ENCODE peak calls at places on chromosomes 7 and 10, in six cellular contexts. I, W, C, A, M and Y are unnamed samples.

GRCh38 chr10:120011359-120012132 is 119.0 kb downstream of the SEC23IP start:
- DNase-seq in I (no peak), C (no peak), W (no peak), M (no peak), A (peak; percentile 37), Y (no peak)

GRCh38 chr10:127774771-127775559 is 38.0 kb downstream of the FOXI2 start:
- DNase-seq in I (no peak), M (no peak), A (no peak), W (no peak), C (no peak), Y (no peak)

GRCh38 chr10:111079781-111080180 is 3.0 kb downstream of the ADRA2A start:
- DNase-seq in A (no peak), I (peak; percentile 62), C (no peak), W (no peak), M (no peak), Y (no peak)

GRCh38 chr7:27139335-27140107 is 4.0 kb downstream of the HOXA5 start:
- DNase-seq in C (no peak), I (no peak), M (no peak), A (peak; percentile 33), W (no peak), Y (no peak)

GRCh38 chr10:34249634-34250033 is 565.5 kb downstream of the PARD3 start:
- DNase-seq in M (no peak), A (no peak), C (no peak), I (no peak), W (no peak), Y (no peak)

GRCh38 chr7:157434701-157435100 is 97.9 kb downstream of the DNAJB6 start:
- DNase-seq in A (no peak), W (no peak), C (no peak), I (no peak), M (no peak), Y (no peak)

GRCh38 chr7:129110575-129111376 is 33.7 kb upstream of the TSPAN33 start:
- DNase-seq in I (no peak), A (no peak), W (no peak), M (peak; percentile 36), C (no peak), Y (no peak)

GRCh38 chr7:124550036-124550435 is 215.6 kb downstream of the GPR37 start:
- DNase-seq in A (no peak), M (no peak), C (no peak), I (no peak), W (no peak), Y (no peak)

GRCh38 chr7:102392332-102392731 is 3.8 kb upstream of the PRKRIP1 start:
- DNase-seq in C (no peak), A (no peak), M (no peak), I (no peak), W (no peak), Y (no peak)

GRCh38 chr10:35343739-35344138 is 7.4 kb downstream of the CCNY start:
- DNase-seq in M (no peak), I (no peak), W (no peak), A (no peak), C (no peak), Y (no peak)

GRCh38 chr10:71266147-71266917 is 52.7 kb upstream of the SLC29A3 start:
- DNase-seq in W (no peak), A (peak; percentile 61), I (peak; percentile 74), C (peak; percentile 84), M (peak; percentile 72), Y (no peak)

GRCh38 chr10:96089670-96090462 is 40.2 kb upstream of the ZNF518A start:
- DNase-seq in I (peak; percentile 90), A (peak; percentile 95), W (peak; percentile 85), M (peak; percentile 93), C (peak; percentile 89), Y (peak; percentile 97)

GRCh38 chr10:15518256-15518655 is 147.2 kb upstream of the FAM171A1 start:
- DNase-seq in C (no peak), W (no peak), I (no peak), M (no peak), A (no peak), Y (no peak)

GRCh38 chr10:28906011-28906411 is 228.7 kb downstream of the BAMBI start:
- DNase-seq in M (no peak), I (no peak), W (no peak), A (no peak), C (no peak), Y (no peak)

GRCh38 chr7:129768614-129769399 is 157.3 kb downstream of the NRF1 start:
- DNase-seq in A (no peak), C (no peak), M (no peak), I (no peak), W (no peak), Y (no peak)

GRCh38 chr7:158494162-158494586 is 93.4 kb downstream of the PTPRN2 start:
- DNase-seq in M (no peak), A (no peak), C (no peak), W (no peak), I (no peak), Y (no peak)

GRCh38 chr10:128030498-128031072 is 95.6 kb downstream of the MKI67 start:
- DNase-seq in A (no peak), W (no peak), I (no peak), C (no peak), M (peak; percentile 8), Y (no peak)

GRCh38 chr7:66167773-66168367 is 37.3 kb upstream of the TPST1 start:
- DNase-seq in W (no peak), C (no peak), I (no peak), A (no peak), M (no peak), Y (no peak)

GRCh38 chr7:15674586-15674985 is 11.9 kb downstream of the MEOX2 start:
- DNase-seq in C (no peak), A (no peak), M (no peak), I (no peak), W (no peak), Y (no peak)

GRCh38 chr7:47639495-47640110 is 57.7 kb upstream of the TNS3 start:
- DNase-seq in C (no peak), A (no peak), I (no peak), W (no peak), M (no peak), Y (no peak)

GRCh38 chr10:49397036-49397999 is 1.4 kb upstream of the DRGX start:
- DNase-seq in A (no peak), W (no peak), M (no peak), C (no peak), I (no peak), Y (no peak)

GRCh38 chr7:4934419-4935025 is 24.5 kb downstream of the MMD2 start:
- DNase-seq in C (no peak), A (no peak), M (no peak), W (no peak), I (no peak), Y (no peak)

DNA sequence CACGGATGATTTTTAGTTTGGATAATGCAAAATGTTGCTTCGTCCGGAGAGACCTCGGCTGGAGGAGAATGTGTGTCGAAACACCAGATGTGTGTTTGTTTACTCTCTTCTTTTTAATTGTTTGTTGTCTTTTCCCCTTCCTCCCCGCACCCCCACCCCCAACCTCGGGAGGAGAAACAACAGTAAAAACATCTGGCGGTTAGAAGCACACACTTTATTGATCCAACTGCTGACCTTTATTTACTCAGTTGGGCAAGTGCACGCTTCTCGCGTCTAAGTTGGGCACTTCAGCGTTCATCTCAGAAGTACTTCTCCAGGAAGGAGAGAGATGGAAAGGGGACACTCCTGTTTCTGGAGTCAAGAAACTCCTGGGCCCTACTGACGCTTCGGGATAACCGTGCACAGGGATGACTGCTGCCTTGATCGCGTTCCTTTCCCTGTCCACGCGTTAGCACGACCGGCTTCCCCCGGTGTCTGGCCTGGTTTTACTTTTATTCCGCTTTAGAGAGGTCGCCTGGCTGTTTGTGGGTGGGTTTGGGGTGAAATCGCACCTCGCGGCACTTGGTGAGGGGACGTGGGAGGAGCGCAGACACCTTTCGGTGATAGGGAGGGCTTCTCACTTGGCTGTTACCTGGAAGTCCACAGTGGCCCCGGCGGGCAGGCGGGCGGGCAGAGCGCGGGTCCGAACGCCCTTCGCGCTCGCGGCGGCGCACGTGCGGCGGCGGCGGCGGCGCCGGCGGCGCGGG is 168.3 kb upstream of the PPP1R3A start:
- DNase-seq in C (peak; percentile 24), I (peak; percentile 38), A (peak; percentile 42), M (peak; percentile 70), W (no peak), Y (peak; percentile 24)
- H3K27me3 ChIP-seq in C (no peaks in the 10 kb centered on the region), I (no peaks in the 10 kb centered on the region), A (peaks cover 49% of the 10 kb centered on the region), M (no peaks in the 10 kb centered on the region), W (no peaks in the 10 kb centered on the region), Y (peaks cover 29% of the 10 kb centered on the region)

DNA sequence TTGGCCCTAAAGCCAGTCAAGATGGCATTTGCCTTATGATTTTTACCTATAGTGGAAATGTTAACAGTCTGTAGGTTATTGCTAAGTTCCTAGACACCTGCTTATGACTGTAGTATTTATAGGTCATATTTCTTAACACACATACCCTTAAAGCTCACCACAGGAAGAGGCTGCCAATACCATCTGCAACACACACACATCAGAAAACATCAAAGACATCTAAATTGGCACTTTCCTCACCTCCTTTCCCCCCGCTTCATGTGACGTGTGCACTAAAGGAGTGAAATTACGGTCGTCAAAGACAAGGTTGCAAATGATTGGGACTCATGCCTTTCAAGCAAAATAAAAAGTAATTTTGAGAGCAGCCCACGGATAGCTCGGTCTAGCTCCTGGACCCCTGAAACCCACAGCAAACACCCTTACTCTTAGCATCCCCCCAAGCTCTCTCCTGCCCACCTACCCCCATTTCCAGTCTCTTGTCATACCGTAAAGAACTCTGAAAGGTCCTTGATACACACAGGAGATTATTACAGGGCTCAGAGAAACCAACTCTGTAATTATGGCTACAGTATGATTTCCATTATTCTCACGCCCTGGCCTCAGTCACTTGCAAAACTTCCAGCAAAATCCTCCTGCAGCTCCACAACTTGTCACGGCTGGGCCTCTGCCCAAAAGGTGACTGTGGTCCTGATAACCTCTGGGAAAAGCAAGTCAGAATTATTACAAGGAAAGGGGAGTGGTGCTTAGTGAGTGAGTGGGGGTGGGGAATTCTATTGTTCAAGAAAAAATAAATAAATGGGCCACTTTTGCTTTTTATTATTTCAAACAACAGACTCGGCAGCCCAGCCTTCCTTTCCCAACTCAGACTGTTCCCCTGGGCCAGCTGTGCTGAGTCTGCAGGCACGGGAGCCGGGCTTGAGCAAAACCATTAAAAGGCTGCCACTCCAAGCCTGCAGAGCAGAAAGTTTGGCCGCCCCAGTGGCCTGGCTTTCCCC is 90.4 kb downstream of the PLXNA4 start:
- DNase-seq in M (peak; percentile 25), I (peak; percentile 51), W (peak; percentile 31), A (no peak), C (peak; percentile 69), Y (peak; percentile 54)
- TF ChIP-seq POLR2A in M (no peak), I (no peak), W (no peak), A (no peak), C (no peak), Y (no peak)

DNA sequence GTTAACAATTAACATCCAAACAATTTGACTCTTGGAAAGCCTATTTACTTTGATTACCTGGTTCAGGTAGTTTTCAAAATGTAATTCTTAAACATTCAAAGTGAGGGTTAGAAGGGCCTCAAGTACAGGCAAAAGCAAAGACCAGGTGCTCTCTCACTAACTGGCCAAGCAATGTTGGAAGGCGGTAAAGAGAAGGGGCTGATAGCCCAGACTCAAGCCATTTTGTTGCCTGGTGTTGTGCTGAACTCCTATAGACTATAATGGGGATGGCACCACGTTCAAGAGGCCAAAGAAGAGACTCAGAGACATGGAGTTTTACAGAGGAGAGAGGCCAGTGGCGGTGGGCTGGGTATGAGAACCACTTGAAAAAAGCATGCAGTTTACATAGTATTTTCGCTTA is 12.6 kb upstream of the ADD3 start:
- DNase-seq in M (no peak), C (no peak), A (no peak), I (no peak), W (no peak), Y (no peak)
- TF ChIP-seq CTCF in M (no peak), C (no peak), A (no peak), I (no peak), W (no peak), Y (no peak)

DNA sequence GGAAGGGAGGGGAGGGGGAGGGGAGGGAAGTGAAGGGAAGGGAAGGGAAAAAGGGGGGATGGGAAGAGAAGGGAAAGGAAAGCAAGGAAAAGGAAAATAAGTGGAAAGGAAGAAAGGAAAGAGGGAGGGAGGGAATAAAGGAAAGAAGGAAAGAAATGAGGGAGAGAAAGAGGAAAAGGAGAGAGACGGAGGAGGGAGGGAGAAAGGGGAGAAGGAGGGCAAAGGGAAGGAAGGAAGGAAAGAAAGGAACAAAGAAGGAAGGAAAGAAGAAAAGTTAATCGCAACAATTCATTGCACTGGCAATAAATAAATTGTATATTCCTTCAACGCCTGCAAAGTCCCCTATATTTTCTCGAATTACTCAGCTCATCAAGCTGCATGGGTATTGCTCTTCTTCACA is 2.6 kb upstream of the VWC2 start:
- DNase-seq in A (no peak), W (no peak), I (no peak), C (no peak), M (no peak), Y (no peak)
- H3K27me3 ChIP-seq in A (peaks cover 44% of the 10 kb centered on the region), W (no peaks in the 10 kb centered on the region), I (no peaks in the 10 kb centered on the region), C (no peaks in the 10 kb centered on the region), M (no peaks in the 10 kb centered on the region), Y (no peaks in the 10 kb centered on the region)